ENCODE peak calls at places on chromosomes 2 and 18, in four cellular contexts. F, P, I and U are unnamed samples.

GRCh38 chr2:139067874-139068273 is 287.7 kb upstream of the NXPH2 start:
- DNase-seq in F (no peak), P (no peak), I (no peak), U (no peak)

GRCh38 chr2:54503192-54503591 is 47.1 kb downstream of the SPTBN1 start:
- DNase-seq in F (peak), P (no peak), I (no peak), U (no peak)

GRCh38 chr2:131801210-131801744 is 273.6 kb downstream of the CCDC74A start:
- DNase-seq in F (no peak), P (no peak), I (no peak), U (no peak)

GRCh38 chr2:21970971-21971370 is 847.2 kb downstream of the TDRD15 start:
- DNase-seq in F (no peak), P (no peak), I (no peak), U (no peak)

GRCh38 chr2:223093436-223093839 is 41.4 kb downstream of the KCNE4 start:
- DNase-seq in F (no peak), P (peak), I (no peak), U (peak)

GRCh38 chr18:62751341-62751821 is 36.0 kb downstream of the PHLPP1 start:
- DNase-seq in F (no peak), P (peak), I (no peak), U (no peak)

GRCh38 chr2:197673606-197674005 is 1.8 kb downstream of the RFTN2 start:
- DNase-seq in F (no peak), P (no peak), I (no peak), U (no peak)

GRCh38 chr2:173750332-173750731 is 214.8 kb downstream of the SP3 start:
- DNase-seq in F (no peak), P (no peak), I (no peak), U (no peak)

GRCh38 chr2:25187729-25188350 is 19.5 kb upstream of the POMC start:
- DNase-seq in F (no peak), P (no peak), I (no peak), U (no peak)

GRCh38 chr2:18483896-18484295 is 76.6 kb downstream of the RDH14 start:
- DNase-seq in F (no peak), P (no peak), I (no peak), U (no peak)

GRCh38 chr2:218130822-218131221 is 5.0 kb downstream of the CXCR2 start:
- DNase-seq in F (no peak), P (no peak), I (no peak), U (no peak)

GRCh38 chr2:66587216-66587615 is 152.3 kb downstream of the MEIS1 start:
- DNase-seq in F (peak), P (no peak), I (no peak), U (no peak)

GRCh38 chr2:42741140-42741539 is 22.8 kb downstream of the OXER1 start:
- DNase-seq in F (no peak), P (no peak), I (no peak), U (no peak)

GRCh38 chr2:47907097-47907781 is 941 bp upstream of the FBXO11 start:
- DNase-seq in F (no peak), P (no peak), I (no peak), U (no peak)

GRCh38 chr2:139684286-139684860 is 904.2 kb upstream of the NXPH2 start:
- DNase-seq in F (no peak), P (no peak), I (no peak), U (no peak)

GRCh38 chr2:196925768-196926561 is 542 bp downstream of the PGAP1 start:
- DNase-seq in F (peak), P (peak), I (no peak), U (peak)

GRCh38 chr2:167914969-167915368 is 332.4 kb downstream of the STK39 start:
- DNase-seq in F (no peak), P (no peak), I (no peak), U (no peak)

GRCh38 chr18:23662309-23663263 is at the start of gene ANKRD29:
- DNase-seq in F (peak), P (no peak), I (no peak), U (no peak)

GRCh38 chr18:50190236-50190635 is 4.7 kb downstream of the MYO5B start:
- DNase-seq in F (no peak), P (peak), I (no peak), U (no peak)

GRCh38 chr2:223784221-223784772 is 53.1 kb downstream of the AP1S3 start:
- DNase-seq in F (no peak), P (no peak), I (no peak), U (no peak)

GRCh38 chr2:135585586-135585985 is 54.3 kb downstream of the R3HDM1 start:
- DNase-seq in F (no peak), P (no peak), I (no peak), U (no peak)

GRCh38 chr18:60060026-60060425 is 160.2 kb downstream of the PMAIP1 start:
- DNase-seq in F (no peak), P (no peak), I (no peak), U (no peak)

GRCh38 chr2:158501301-158501700 is 44.5 kb downstream of the PKP4 start:
- DNase-seq in F (no peak), P (no peak), I (no peak), U (no peak)

GRCh38 chr2:154974041-154974440 is 275.5 kb downstream of the KCNJ3 start:
- DNase-seq in F (no peak), P (no peak), I (no peak), U (no peak)

GRCh38 chr2:190529486-190530104 is 4.9 kb downstream of the NEMP2 start:
- DNase-seq in F (no peak), P (no peak), I (no peak), U (no peak)

GRCh38 chr2:109234355-109234754 is 105.3 kb downstream of the SH3RF3 start:
- DNase-seq in F (no peak), P (no peak), I (no peak), U (no peak)

GRCh38 chr2:239598011-239598731 is 197.4 kb upstream of the HDAC4 start:
- DNase-seq in F (no peak), P (no peak), I (no peak), U (peak)

GRCh38 chr2:136582631-136583205 is 182.6 kb upstream of the THSD7B start:
- DNase-seq in F (no peak), P (peak), I (no peak), U (no peak)

GRCh38 chr2:219344756-219345458 is 12.4 kb upstream of the RESP18 start:
- DNase-seq in F (no peak), P (peak), I (no peak), U (no peak)